ENCODE peak calls at places on chromosome 14, in six cellular contexts. Z, G, P, V, J and S are unnamed samples.

GRCh38 chr14:69672372-69672771 is 61.0 kb downstream of the SUSD6 start:
- DNase-seq in V (no peak), G (no peak), P (no peak), J (no peak), Z (no peak), S (no peak)

GRCh38 chr14:103056322-103057027 is 874 bp downstream of the CDC42BPB start:
- DNase-seq in V (peak), J (peak), G (peak), Z (peak), P (peak), S (no peak)

GRCh38 chr14:93838253-93838652 is 50.0 kb upstream of the PRIMA1 start:
- DNase-seq in P (no peak), J (no peak), Z (no peak), V (no peak), G (no peak), S (no peak)

GRCh38 chr14:23430733-23431105 is 4.7 kb downstream of the MYH7 start:
- DNase-seq in P (peak), Z (no peak), G (peak), V (no peak), J (no peak), S (no peak)

GRCh38 chr14:91237219-91237618 is 7.3 kb downstream of the GPR68 start:
- DNase-seq in J (no peak), V (no peak), Z (peak), P (no peak), G (no peak), S (no peak)

GRCh38 chr14:33842299-33842698 is 108.6 kb downstream of the EGLN3 start:
- DNase-seq in Z (no peak), J (no peak), G (no peak), V (no peak), P (no peak), S (no peak)

GRCh38 chr14:69643430-69644200 is 32.2 kb downstream of the SUSD6 start:
- DNase-seq in J (no peak), P (peak), G (peak), Z (peak), V (peak), S (no peak)

GRCh38 chr14:70032447-70032846 is 153.2 kb downstream of the SMOC1 start:
- DNase-seq in J (no peak), V (no peak), P (no peak), Z (no peak), G (no peak), S (no peak)

GRCh38 chr14:95498622-95499353 is 17.7 kb downstream of the SYNE3 start:
- DNase-seq in Z (no peak), P (no peak), V (no peak), G (no peak), J (peak), S (no peak)

GRCh38 chr14:75041613-75042012 is 9.7 kb downstream of the MLH3 start:
- DNase-seq in G (no peak), P (no peak), V (no peak), J (no peak), Z (peak), S (no peak)

GRCh38 chr14:71181215-71182003 is 274.1 kb downstream of the PCNX1 start:
- DNase-seq in V (no peak), Z (no peak), J (no peak), P (no peak), G (no peak), S (no peak)

GRCh38 chr14:67441672-67442071 is 29.7 kb upstream of the PLEK2 start:
- DNase-seq in J (no peak), V (no peak), Z (no peak), P (no peak), G (no peak), S (no peak)

GRCh38 chr14:88258026-88258425 is 65.0 kb downstream of the KCNK10 start:
- DNase-seq in P (no peak), G (no peak), J (no peak), V (no peak), Z (no peak), S (no peak)

GRCh38 chr14:75010472-75010871 is 7.8 kb downstream of the EIF2B2 start:
- DNase-seq in Z (no peak), J (no peak), G (no peak), P (no peak), V (no peak), S (no peak)

GRCh38 chr14:35398095-35398584 is 6.4 kb downstream of the NFKBIA start:
- DNase-seq in P (no peak), G (no peak), V (no peak), Z (peak), J (peak), S (no peak)

GRCh38 chr14:53209370-53209769 is 56.2 kb upstream of the DDHD1 start:
- DNase-seq in V (no peak), J (no peak), Z (peak), P (no peak), G (peak), S (no peak)

GRCh38 chr14:93804654-93805053 is 16.4 kb upstream of the PRIMA1 start:
- DNase-seq in V (no peak), P (no peak), J (peak), Z (no peak), G (no peak), S (no peak)

GRCh38 chr14:88695873-88696272 is 96.9 kb downstream of the EML5 start:
- DNase-seq in J (no peak), Z (no peak), V (no peak), G (no peak), P (no peak), S (no peak)

GRCh38 chr14:97757491-97757890 is 960.3 kb downstream of the VRK1 start:
- DNase-seq in G (no peak), J (no peak), Z (no peak), V (no peak), P (no peak), S (no peak)

GRCh38 chr14:55913324-55914035 is 204.7 kb upstream of the PELI2 start:
- DNase-seq in Z (peak), J (peak), G (no peak), V (no peak), P (peak), S (no peak)

GRCh38 chr14:26531894-26532293 is 65.9 kb downstream of the NOVA1 start:
- DNase-seq in P (no peak), Z (no peak), G (no peak), J (no peak), V (no peak), S (no peak)

GRCh38 chr14:23061995-23062394 is 4.7 kb upstream of the CDH24 start:
- DNase-seq in V (peak), G (no peak), Z (peak), J (peak), P (peak), S (no peak)

GRCh38 chr14:69339426-69339825 is 58.7 kb downstream of the ERH start:
- DNase-seq in J (no peak), Z (no peak), G (no peak), V (no peak), P (no peak), S (no peak)

GRCh38 chr14:24928501-24928900 is 121.4 kb downstream of the STXBP6 start:
- DNase-seq in V (no peak), G (no peak), P (no peak), J (no peak), Z (no peak), S (no peak)

GRCh38 chr14:61444215-61444768 is 122.9 kb downstream of the PRKCH start:
- DNase-seq in P (no peak), G (peak), J (no peak), Z (no peak), V (no peak), S (no peak)

GRCh38 chr14:61780125-61780524 is 17.9 kb downstream of the SNAPC1 start:
- DNase-seq in Z (no peak), G (no peak), V (no peak), P (no peak), J (no peak), S (no peak)

GRCh38 chr14:52325126-52325525 is 11.0 kb downstream of the PTGER2 start:
- DNase-seq in Z (no peak), G (peak), P (no peak), V (no peak), J (no peak), S (peak)

GRCh38 chr14:65462411-65462810 is 49.9 kb downstream of the FUT8 start:
- DNase-seq in P (no peak), Z (no peak), G (peak), J (no peak), V (no peak), S (no peak)

GRCh38 chr14:54177861-54178591 is 218.8 kb upstream of the CDKN3 start:
- DNase-seq in V (no peak), P (no peak), J (no peak), Z (peak), G (no peak), S (no peak)

GRCh38 chr14:74572829-74573360 is 39.1 kb downstream of the LTBP2 start:
- DNase-seq in Z (peak), V (no peak), P (no peak), J (no peak), G (no peak), S (no peak)

GRCh38 chr14:43789458-43789857 is 717.6 kb downstream of the FSCB start:
- DNase-seq in G (no peak), Z (no peak), P (no peak), V (no peak), J (no peak), S (no peak)

GRCh38 chr14:76827696-76828301 is 1.6 kb downstream of the LRRC74A start:
- DNase-seq in V (peak), Z (no peak), G (peak), J (no peak), P (peak), S (no peak)

GRCh38 chr14:61570188-61570960 is 124.9 kb upstream of the HIF1A start:
- DNase-seq in Z (no peak), G (peak), J (no peak), V (no peak), P (no peak), S (no peak)

GRCh38 chr14:30227436-30227835 is 299.8 kb upstream of the PRKD1 start:
- DNase-seq in V (peak), G (no peak), P (no peak), J (no peak), Z (no peak), S (no peak)

GRCh38 chr14:66624319-66624937 is 116.5 kb downstream of the GPHN start:
- DNase-seq in Z (peak), P (peak), J (peak), V (no peak), G (peak), S (peak)

GRCh38 chr14:93050761-93051160 is 65.0 kb downstream of the ITPK1 start:
- DNase-seq in Z (no peak), G (no peak), V (no peak), J (no peak), P (no peak), S (no peak)

GRCh38 chr14:39140170-39140569 is 26.0 kb downstream of the GEMIN2 start:
- DNase-seq in J (no peak), V (no peak), G (no peak), P (no peak), Z (no peak), S (no peak)

GRCh38 chr14:47705683-47706082 is 30.3 kb upstream of the MDGA2 start:
- DNase-seq in P (no peak), V (no peak), Z (no peak), J (no peak), G (no peak), S (no peak)

GRCh38 chr14:50532502-50533313 is at the start of gene MAP4K5:
- DNase-seq in G (peak), Z (peak), P (peak), J (peak), V (peak), S (peak)
- TF ChIP-seq POLR2A in G (peak), Z (peak), P (peak), J (no peak), V (peak), S (peak)

GRCh38 chr14:72926292-72927028 is at the start of gene DCAF4:
- DNase-seq in J (peak), P (peak), G (peak), Z (peak), V (peak), S (peak)
- TF ChIP-seq POLR2A in J (no peak), P (no peak), G (no peak), Z (no peak), V (no peak), S (no peak)

GRCh38 chr14:63357841-63358240 is 39.1 kb upstream of the GPHB5 start:
- DNase-seq in P (no peak), G (no peak), V (no peak), J (no peak), Z (no peak), S (no peak)

GRCh38 chr14:63367742-63368364 is 49.1 kb upstream of the GPHB5 start:
- DNase-seq in V (no peak), G (no peak), Z (no peak), P (no peak), J (no peak), S (no peak)

GRCh38 chr14:63361790-63362189 is 43.1 kb upstream of the GPHB5 start:
- DNase-seq in Z (no peak), G (no peak), P (no peak), V (no peak), J (no peak), S (no peak)

DNA sequence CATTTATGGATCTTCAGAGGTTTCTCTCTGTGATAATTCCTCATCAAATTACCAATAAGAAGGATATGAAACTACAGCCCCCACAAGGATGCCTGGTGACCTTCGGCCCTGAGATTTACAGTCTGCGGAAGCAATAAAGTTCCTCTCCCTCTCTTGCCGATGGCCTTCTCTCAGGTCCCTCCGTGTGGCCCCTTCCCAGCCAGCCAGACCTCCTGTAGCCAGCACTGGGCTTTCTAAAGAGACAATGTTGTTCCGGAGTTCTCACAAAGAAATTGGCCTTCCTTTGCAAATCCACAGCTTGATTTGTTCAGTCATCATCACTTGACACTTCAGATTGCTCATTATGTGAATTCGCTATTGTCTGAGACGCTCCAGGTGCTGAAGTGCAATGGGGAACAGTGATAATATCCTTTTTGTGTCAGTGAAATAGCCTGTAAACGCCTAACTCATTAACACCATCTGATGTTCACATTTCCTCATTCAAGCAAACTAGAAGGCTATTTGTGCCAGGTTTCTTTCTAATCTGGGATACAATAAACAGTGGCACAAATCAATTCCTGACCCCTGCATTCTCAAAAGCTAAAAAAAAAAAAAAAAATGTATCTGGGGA is 43.7 kb upstream of the GPHB5 start:
- DNase-seq in G (no peak), P (no peak), J (no peak), Z (no peak), V (no peak), S (no peak)
- TF ChIP-seq POLR2A in G (no peak), P (no peak), J (no peak), Z (no peak), V (no peak), S (no peak)

GRCh38 chr14:31320216-31320615 is 100.1 kb downstream of the HEATR5A start:
- DNase-seq in J (no peak), G (no peak), P (peak), V (no peak), Z (no peak), S (no peak)
- TF ChIP-seq POLR2A in J (no peak), G (no peak), P (no peak), V (no peak), Z (no peak), S (no peak)

GRCh38 chr14:50943943-50944646 is at the start of gene PYGL:
- DNase-seq in G (peak), J (peak), Z (peak), V (peak), P (peak), S (peak)
- TF ChIP-seq POLR2A in G (peak), J (no peak), Z (no peak), V (peak), P (peak), S (peak)

GRCh38 chr14:82635931-82636330 is 1102.3 kb upstream of the SEL1L start:
- DNase-seq in V (no peak), J (no peak), P (no peak), Z (no peak), G (no peak), S (no peak)
- TF ChIP-seq POLR2A in V (no peak), J (no peak), P (no peak), Z (no peak), G (no peak), S (no peak)

GRCh38 chr14:104865069-104865630 is at the start of gene CEP170B:
- DNase-seq in V (no peak), P (no peak), Z (peak), G (peak), J (peak), S (peak)

GRCh38 chr14:104864267-104865068 is 600 bp upstream of the CEP170B start:
- DNase-seq in G (peak), V (peak), Z (no peak), P (no peak), J (no peak), S (peak)

GRCh38 chr14:104866451-104867370 is 1.6 kb downstream of the CEP170B start:
- DNase-seq in J (no peak), P (no peak), G (no peak), Z (no peak), V (no peak), S (no peak)

GRCh38 chr14:104867371-104868059 is 2.4 kb downstream of the CEP170B start:
- DNase-seq in Z (no peak), P (no peak), G (no peak), V (no peak), J (no peak), S (no peak)

GRCh38 chr14:104865631-104866441 is 768 bp downstream of the CEP170B start:
- DNase-seq in G (peak), V (peak), J (peak), P (peak), Z (peak), S (peak)
- TF ChIP-seq POLR2A in G (no peak), V (no peak), J (no peak), P (no peak), Z (peak), S (no peak)

GRCh38 chr14:78316058-78316457 is 145.9 kb downstream of the NRXN3 start:
- DNase-seq in Z (no peak), G (no peak), J (no peak), V (no peak), P (no peak), S (no peak)

GRCh38 chr14:78316711-78317110 is 146.5 kb downstream of the NRXN3 start:
- DNase-seq in G (no peak), J (no peak), Z (no peak), P (no peak), V (no peak), S (no peak)

GRCh38 chr14:78319826-78320635 is 149.9 kb downstream of the NRXN3 start:
- DNase-seq in Z (no peak), G (no peak), J (no peak), P (no peak), V (no peak), S (no peak)

GRCh38 chr14:78314484-78314883 is 144.3 kb downstream of the NRXN3 start:
- DNase-seq in Z (no peak), V (no peak), P (no peak), G (no peak), J (no peak), S (no peak)

GRCh38 chr14:78319411-78319810 is 149.2 kb downstream of the NRXN3 start:
- DNase-seq in P (no peak), V (no peak), Z (no peak), G (no peak), J (no peak), S (no peak)
- TF ChIP-seq POLR2A in P (no peak), V (no peak), Z (no peak), G (no peak), J (no peak), S (no peak)

DNA sequence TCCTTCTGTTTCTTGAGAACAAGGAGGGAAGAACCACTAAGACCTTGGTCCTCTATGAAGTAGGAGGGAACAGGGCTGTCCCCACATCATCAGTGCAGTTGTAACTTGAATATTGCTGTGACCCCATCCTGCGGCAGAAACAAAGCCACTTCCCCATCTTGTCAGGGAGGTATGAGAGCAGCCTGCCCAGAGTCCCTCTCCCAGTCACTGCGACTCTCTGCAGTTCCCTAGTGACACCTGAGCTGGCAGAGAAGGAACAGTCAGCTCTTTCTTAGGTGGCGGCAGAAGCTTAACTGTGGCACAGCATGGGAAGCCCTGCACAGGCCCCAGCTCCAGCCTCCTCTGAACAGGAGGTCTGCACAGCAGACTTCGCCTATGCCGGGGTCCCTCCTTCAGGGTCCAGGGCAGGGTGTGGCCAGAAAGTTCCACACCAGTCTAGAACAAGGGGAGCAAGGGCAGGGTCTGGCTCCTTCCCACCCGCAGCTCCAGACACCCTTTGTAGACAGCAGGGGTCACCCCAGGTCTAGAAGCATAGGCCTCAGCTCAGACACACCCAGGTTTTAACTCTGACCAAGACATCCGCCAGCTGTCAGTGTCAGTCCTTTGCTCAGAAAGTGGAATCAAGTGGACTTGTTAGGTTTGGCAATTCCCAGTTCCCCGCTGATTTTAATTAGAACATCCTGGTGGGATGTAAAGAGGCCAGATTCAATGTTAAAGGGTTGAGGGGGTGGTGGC is 36.8 kb downstream of the DEGS2 start:
- DNase-seq in P (no peak), V (no peak), J (no peak), Z (no peak), G (peak), S (no peak)
- TF ChIP-seq POLR2A in P (no peak), V (no peak), J (no peak), Z (no peak), G (no peak), S (no peak)